ENCODE peak calls at places on chromosome 14, in six cellular contexts. E, D, W, F, A and Z are unnamed samples.

GRCh38 chr14:78835052-78835451 is 664.9 kb downstream of the NRXN3 start:
- DNase-seq in E (no peak), W (no peak), A (no peak), F (no peak), D (no peak), Z (no peak)

GRCh38 chr14:102396531-102396930 is 33.8 kb downstream of the TECPR2 start:
- DNase-seq in D (no peak), A (no peak), W (no peak), E (no peak), F (no peak), Z (no peak)

GRCh38 chr14:35385042-35385839 is 19.3 kb downstream of the NFKBIA start:
- DNase-seq in A (peak), F (peak), W (peak), D (peak), E (peak), Z (peak)

GRCh38 chr14:35878272-35879140 is 52.4 kb downstream of the BRMS1L start:
- DNase-seq in D (peak), E (peak), A (peak), W (no peak), F (no peak), Z (no peak)

GRCh38 chr14:35556548-35556947 is 22.6 kb downstream of the INSM2 start:
- DNase-seq in E (no peak), F (no peak), D (no peak), A (no peak), W (no peak), Z (no peak)

GRCh38 chr14:103422981-103423600 is 37.9 kb downstream of the MARK3 start:
- DNase-seq in D (no peak), A (no peak), W (no peak), E (no peak), F (no peak), Z (no peak)

GRCh38 chr14:20412876-20413784 is at the start of gene TEP1:
- DNase-seq in F (peak), W (peak), E (peak), D (peak), A (peak), Z (peak)

GRCh38 chr14:86847176-86847575 is 1145.8 kb downstream of the GALC start:
- DNase-seq in W (no peak), E (no peak), D (no peak), F (no peak), A (no peak), Z (no peak)

GRCh38 chr14:73740921-73741326 is 26.7 kb upstream of the PNMA1 start:
- DNase-seq in D (peak), W (peak), A (peak), F (peak), E (peak), Z (peak)

GRCh38 chr14:73738518-73739173 is 24.5 kb upstream of the PNMA1 start:
- DNase-seq in D (no peak), F (no peak), W (no peak), E (no peak), A (no peak), Z (no peak)

GRCh38 chr14:73739899-73740685 is 25.9 kb upstream of the PNMA1 start:
- DNase-seq in F (no peak), D (no peak), W (no peak), A (no peak), E (no peak), Z (peak)

GRCh38 chr14:73739174-73739898 is 25.2 kb upstream of the PNMA1 start:
- DNase-seq in E (no peak), W (no peak), D (no peak), F (no peak), A (no peak), Z (peak)

DNA sequence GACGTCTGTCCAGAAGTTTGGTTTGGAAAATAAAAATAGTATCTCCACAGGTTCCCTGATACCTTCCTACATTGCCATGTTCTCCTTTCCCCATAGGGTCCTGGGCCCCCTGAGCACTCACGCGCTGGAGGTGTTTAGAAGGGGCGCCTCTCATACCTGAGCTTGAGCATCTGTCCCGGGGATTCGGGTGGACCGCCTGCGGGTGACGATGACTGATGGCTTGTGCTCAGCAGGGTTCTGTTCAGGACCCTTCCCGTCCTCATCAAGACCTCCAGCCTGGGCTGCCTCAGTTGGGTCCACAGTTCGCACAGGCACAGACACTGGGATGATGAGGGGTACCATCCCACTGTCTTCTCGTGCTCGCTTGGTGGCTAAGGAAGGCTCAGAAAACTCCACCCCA is 22.7 kb upstream of the PNMA1 start:
- DNase-seq in F (no peak), W (no peak), A (no peak), D (no peak), E (no peak), Z (no peak)
- TF ChIP-seq POLR2A in F (no peak), W (no peak), A (no peak), D (no peak), E (no peak), Z (no peak)

GRCh38 chr14:31239673-31240072 is 32.1 kb upstream of the HECTD1 start:
- DNase-seq in A (no peak), E (no peak), W (no peak), D (no peak), F (no peak), Z (no peak)
- TF ChIP-seq POLR2A in A (no peak), E (no peak), W (no peak), D (no peak), F (no peak), Z (no peak)

GRCh38 chr14:68824517-68825347 is 31.9 kb upstream of the ZFP36L1 start:
- DNase-seq in W (peak), D (peak), E (peak), F (peak), A (peak), Z (peak)
- TF ChIP-seq POLR2A in W (no peak), D (no peak), E (no peak), F (no peak), A (no peak), Z (peak)

GRCh38 chr14:22505309-22505708 is 83.7 kb downstream of the DAD1 start:
- DNase-seq in E (no peak), F (no peak), A (no peak), W (no peak), D (no peak), Z (no peak)

GRCh38 chr14:22505751-22506710 is 83.0 kb downstream of the DAD1 start:
- DNase-seq in F (no peak), A (no peak), W (no peak), E (peak), D (no peak), Z (no peak)

GRCh38 chr14:22508150-22508457 is 80.9 kb downstream of the DAD1 start:
- DNase-seq in E (no peak), W (no peak), D (no peak), A (no peak), F (no peak), Z (no peak)

GRCh38 chr14:22508662-22509035 is 80.4 kb downstream of the DAD1 start:
- DNase-seq in A (no peak), D (no peak), W (no peak), F (no peak), E (no peak), Z (no peak)

GRCh38 chr14:22506778-22507351 is 82.2 kb downstream of the DAD1 start:
- DNase-seq in W (no peak), A (no peak), F (no peak), E (no peak), D (no peak), Z (no peak)
- TF ChIP-seq POLR2A in W (no peak), A (no peak), F (no peak), E (no peak), D (no peak), Z (no peak)

GRCh38 chr14:54818201-54819133 is 84.2 kb downstream of the GCH1 start:
- DNase-seq in E (peak), W (no peak), D (no peak), F (no peak), A (no peak), Z (no peak)
- TF ChIP-seq POLR2A in E (no peak), W (no peak), D (no peak), F (no peak), A (no peak), Z (no peak)

DNA sequence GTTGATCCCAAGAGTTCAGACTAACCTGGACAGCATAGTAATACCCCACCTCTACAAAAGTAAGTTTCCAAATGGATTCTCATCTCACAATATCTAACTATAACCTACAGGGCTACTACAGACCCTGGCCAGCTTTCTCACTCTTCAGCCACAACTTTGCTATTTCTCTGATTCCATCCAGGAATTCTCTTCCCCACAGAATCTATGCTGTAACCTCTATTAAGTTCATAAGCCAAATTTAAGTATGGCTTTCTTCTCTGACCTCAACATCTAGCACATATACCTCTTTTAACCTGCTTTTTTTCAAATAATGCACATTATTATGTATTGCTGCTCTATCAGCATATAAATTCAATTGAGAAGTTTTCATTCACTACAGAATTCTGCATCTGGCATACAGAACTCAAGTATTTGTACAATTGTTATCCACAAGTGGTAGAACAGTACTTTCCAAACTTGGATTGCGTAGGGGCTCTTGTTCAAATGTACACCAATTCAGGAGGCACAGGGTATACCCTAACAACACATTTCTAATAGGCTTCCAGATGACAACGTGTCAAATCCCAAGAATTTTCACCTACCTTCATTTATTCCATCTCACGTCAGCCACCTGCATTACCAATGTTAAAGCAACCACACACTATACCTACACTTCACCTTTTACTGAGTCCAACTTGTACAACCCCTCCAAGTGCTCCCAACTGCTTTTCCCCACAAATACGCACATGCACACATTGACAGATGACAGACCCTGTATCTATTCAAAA is 3.8 kb downstream of the RPS29 start:
- DNase-seq in A (no peak), E (no peak), W (no peak), F (no peak), D (no peak), Z (no peak)
- TF ChIP-seq POLR2A in A (no peak), E (no peak), W (no peak), F (no peak), D (no peak), Z (peak)

GRCh38 chr14:94384342-94384741 is 4.1 kb downstream of the SERPINA1 start:
- DNase-seq in E (no peak), A (no peak), D (no peak), W (no peak), F (no peak), Z (no peak)
- TF ChIP-seq POLR2A in E (no peak), A (no peak), D (no peak), W (no peak), F (no peak), Z (no peak)

GRCh38 chr14:96634896-96635295 is 132.7 kb downstream of the PAPOLA start:
- DNase-seq in D (no peak), W (no peak), F (no peak), A (no peak), E (no peak), Z (no peak)
- TF ChIP-seq POLR2A in D (no peak), W (no peak), F (no peak), A (no peak), E (no peak), Z (no peak)